ENCODE peak calls at places on chromosomes 12 and 14, in six cellular contexts. F, T, X, M, J and K are unnamed samples.

GRCh38 chr12:21989819-21990412 is 48.7 kb upstream of the ABCC9 start:
- DNase-seq in T (peak; percentile 12), M (no peak), F (peak; percentile 66), X (no peak), J (no peak), K (peak; percentile 58)

GRCh38 chr14:51367600-51367931 is 127.5 kb downstream of the TMX1 start:
- DNase-seq in M (no peak), J (no peak), T (no peak), F (peak; percentile 83), X (no peak), K (peak; percentile 9)

GRCh38 chr14:74216671-74217070 is 22.6 kb upstream of the VSX2 start:
- DNase-seq in X (no peak), J (no peak), M (no peak), F (no peak), T (no peak), K (no peak)

GRCh38 chr12:10097521-10097920 is 1.3 kb downstream of the CLEC1A start:
- DNase-seq in M (no peak), F (no peak), J (no peak), T (peak; percentile 9), X (no peak), K (peak; percentile 68)

GRCh38 chr14:59325906-59326305 is 137.4 kb downstream of the DAAM1 start:
- DNase-seq in J (no peak), F (peak; percentile 84), M (no peak), T (peak; percentile 49), X (no peak), K (no peak)

GRCh38 chr14:32142754-32143437 is 58.9 kb upstream of the RNU6-7 start:
- DNase-seq in J (no peak), T (no peak), F (no peak), M (no peak), X (no peak), K (no peak)

GRCh38 chr14:91280129-91280528 is 35.6 kb upstream of the GPR68 start:
- DNase-seq in F (no peak), T (no peak), X (no peak), M (no peak), J (no peak), K (no peak)

GRCh38 chr12:11621797-11622423 is 27.6 kb upstream of the ETV6 start:
- DNase-seq in F (no peak), X (peak; percentile 80), M (no peak), J (no peak), T (peak; percentile 38), K (no peak)

GRCh38 chr12:116759783-116760581 is 21.9 kb downstream of the RNFT2 start:
- DNase-seq in J (peak; percentile 85), X (peak; percentile 84), T (no peak), F (no peak), M (no peak), K (no peak)
- H3K4me3 ChIP-seq in J (no peak overlapping the region), X (no peak overlapping the region), T (no peak overlapping the region), F (no peak overlapping the region), M (no peak overlapping the region), K (no peak overlapping the region)

DNA sequence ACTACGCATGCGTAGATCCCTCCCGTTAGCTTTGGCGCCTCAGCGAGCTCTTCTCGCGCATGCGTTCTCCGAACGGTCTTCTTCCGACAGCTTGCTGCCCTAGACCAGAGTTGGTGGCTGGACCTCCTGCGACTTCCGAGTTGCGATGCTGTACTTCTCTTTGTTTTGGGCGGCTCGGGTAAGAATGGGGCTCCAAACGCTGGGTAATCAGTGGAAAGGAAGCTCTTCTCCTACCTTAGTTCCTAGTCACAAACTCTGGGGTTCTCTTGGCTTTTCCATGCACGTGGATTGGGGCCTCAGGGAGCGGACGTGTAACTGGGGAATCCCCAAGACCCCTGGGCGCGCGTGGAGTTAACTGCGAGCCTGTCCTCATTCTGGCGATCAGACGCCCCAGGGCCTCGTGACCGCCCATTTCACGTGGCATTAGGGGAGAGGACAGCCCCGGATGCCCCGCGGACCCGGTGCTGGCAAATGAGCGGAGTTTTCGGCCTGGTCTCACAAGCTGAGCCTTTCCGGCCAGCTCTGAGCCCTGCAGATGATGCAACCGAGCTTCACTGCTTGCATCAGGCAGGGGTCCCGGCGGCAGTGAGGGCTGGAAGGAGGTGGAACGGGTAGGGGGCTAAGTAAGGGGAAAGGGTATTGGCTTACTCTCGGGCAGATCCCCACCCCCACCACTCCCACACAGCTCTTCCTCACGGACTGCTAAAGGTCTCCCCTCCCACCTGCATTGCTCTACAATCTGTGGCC is at the start of gene SHMT2:
- DNase-seq in X (peak; percentile 98), T (peak; percentile 96), M (peak; percentile 97), F (peak; percentile 95), J (peak; percentile 94), K (peak; percentile 97)
- H2BK5ac ChIP-seq in X (peak within 1 kb of the TSS; percentile 83), T (peak within 1 kb of the TSS; percentile 70), M (no peak within 1 kb of the TSS), F (peak within 1 kb of the TSS; percentile 88), J (peak within 1 kb of the TSS; percentile 96), K (peak within 1 kb of the TSS; percentile 73)

DNA sequence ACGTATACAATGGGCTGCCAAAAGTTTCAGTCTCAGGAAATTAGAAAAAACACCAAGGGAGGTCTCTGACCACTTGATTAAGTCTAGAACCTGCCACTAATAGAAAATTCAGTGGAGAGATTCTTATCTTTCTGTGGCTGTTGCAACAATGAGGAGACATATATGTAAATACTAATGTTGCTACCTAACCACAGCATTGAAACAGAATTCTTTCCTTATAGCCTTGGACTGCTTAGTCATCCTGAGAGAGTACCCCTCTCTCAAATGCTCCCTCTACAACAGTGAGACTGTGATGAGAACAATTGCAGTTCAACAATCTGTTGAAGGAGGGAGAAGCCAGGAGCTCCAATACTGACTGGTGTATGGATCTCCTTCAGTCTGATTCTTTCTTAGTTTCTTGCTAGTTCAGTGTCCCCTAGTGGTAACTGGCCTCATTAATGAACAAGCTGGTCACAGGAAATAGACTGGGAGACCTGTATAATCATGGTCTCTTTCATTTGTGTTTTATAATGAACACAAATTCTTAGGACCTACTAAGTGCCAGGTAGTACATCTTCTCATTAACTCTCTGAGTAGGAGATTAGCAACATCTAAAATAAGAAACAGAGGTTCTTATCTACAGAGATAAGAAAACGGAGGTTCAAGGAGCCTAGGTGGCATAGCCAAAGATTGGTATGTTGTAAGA is 164.5 kb downstream of the SLC38A4 start:
- DNase-seq in T (peak; percentile 94), F (peak; percentile 95), M (peak; percentile 40), J (no peak), X (peak; percentile 93), K (no peak)
- H3K18ac ChIP-seq in T (no peak overlapping the region), F (peak overlapping the region; percentile 99), M (no peak overlapping the region), J (peak overlapping the region; percentile 28), X (no peak overlapping the region), K (no peak overlapping the region)

DNA sequence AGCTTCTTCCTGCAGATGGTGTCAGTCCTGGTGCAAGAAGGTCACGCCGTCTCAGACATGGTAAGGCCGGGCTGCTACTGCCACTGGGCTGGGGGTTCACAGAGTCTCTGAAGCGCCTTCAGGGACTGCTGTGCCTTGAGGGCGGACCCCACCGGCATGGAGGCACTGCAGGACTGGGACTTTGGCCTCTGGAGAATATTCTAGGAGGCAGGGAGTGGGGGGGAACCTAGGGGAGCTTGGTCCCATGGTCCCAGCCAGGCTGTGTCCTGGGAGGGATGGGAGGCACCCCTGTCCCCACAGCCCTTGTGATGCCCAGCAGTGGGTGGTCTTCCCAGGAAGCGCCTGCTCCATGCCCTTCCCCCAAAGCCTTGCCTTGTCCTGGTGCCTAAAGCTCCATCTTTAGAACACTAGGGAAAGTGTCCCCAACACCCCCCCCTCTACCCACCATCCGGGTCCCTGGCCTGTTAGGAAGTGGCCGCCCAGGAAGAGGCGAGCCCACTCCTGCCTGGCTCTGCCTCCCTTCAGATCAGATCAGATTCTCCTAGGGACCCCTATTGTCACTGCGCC is 1.5 kb downstream of the AMN start:
- DNase-seq in X (no peak), M (no peak), J (no peak), F (no peak), T (no peak), K (no peak)
- H3K4me3 ChIP-seq in X (no peak overlapping the region), M (no peak overlapping the region), J (peak overlapping the region; percentile 40), F (no peak overlapping the region), T (no peak overlapping the region), K (no peak overlapping the region)

GRCh38 chr14:23006544-23007419 is 3.2 kb downstream of the C14orf93 start:
- DNase-seq in T (peak; percentile 98), J (peak; percentile 92), M (peak; percentile 95), F (peak; percentile 97), X (peak; percentile 99), K (peak; percentile 99)
- H2BK5ac ChIP-seq in T (peak overlapping the region; percentile 87), J (peak overlapping the region; percentile 98), M (peak overlapping the region; percentile 25), F (peak overlapping the region; percentile 85), X (peak overlapping the region; percentile 94), K (peak overlapping the region; percentile 95)

DNA sequence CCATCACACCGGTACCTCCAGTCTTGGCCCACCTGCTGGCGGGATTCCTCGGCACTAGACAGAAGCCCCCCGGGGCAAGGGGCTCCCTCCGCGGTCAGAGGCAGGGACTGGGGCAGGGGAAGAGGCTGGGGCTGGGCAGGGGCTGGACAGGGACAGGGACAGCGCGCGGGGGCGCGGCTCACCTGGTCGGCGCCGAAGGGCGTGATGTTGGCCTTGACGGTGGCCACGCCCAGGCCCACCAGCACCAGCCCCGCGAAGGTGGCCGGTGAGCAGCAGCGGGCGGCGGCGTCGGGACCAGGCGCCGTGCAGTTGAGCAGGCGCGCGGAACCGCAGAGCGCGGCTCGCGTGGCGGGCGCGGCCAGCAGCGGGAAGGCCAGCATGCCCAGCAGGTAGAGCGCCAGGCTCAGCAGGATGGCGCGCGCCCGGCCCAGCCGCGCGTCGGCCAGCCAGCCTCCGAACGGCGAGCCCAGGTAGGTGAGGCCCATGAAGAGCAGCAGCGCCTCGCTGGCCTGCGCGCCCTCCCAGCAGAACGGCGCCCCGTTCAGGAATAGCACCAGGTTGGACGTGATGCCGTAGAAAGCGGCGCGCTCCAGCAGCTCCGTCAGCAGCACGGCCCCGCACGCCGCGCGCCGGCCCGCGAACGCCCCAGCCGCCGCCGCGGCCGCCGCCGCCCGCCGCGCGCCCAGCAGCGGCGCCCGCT is 392 bp downstream of the SLC15A4 start:
- DNase-seq in T (no peak), J (peak; percentile 70), M (no peak), F (no peak), X (peak; percentile 54), K (peak; percentile 55)
- H3K18ac ChIP-seq in T (peak overlapping the region; percentile 94), J (peak overlapping the region; percentile 60), M (peak overlapping the region; percentile 98), F (no peak overlapping the region), X (peak overlapping the region; percentile 45), K (peak overlapping the region; percentile 83)